ENCODE peak calls at places on chromosomes 2 and 18, in ten cellular contexts. O is cardiac fibroblast; A is activated CD8-positive, alpha-beta memory T cell treated with anti-CD3 and anti-CD28 coated beads for 1 hour; B is GF-D8; H is fibroblast of pulmonary artery; C is neuronal stem cell; J is AG04449; W is uterus; U is M059J; X is activated T-helper 2 cell treated with anti-CD3 and anti-CD28 coated beads, Interferon-gamma antibody, Interleukin-2, Interleukin-4, amounts not matched to agents 10 μg/mL and 5 μg/mL and 100 μg/mL, durations not matched to agents 14 hours and 24 hours and 36 hours. Q is an unnamed sample.

GRCh38 chr18:13447621-13448020 is 229.1 kb downstream of the LDLRAD4 start:
- DNase-seq in H (peak), U (peak), J (peak), X (no peak), B (no peak), W (no peak), C (no peak), A (no peak), O (peak), Q (no peak)

GRCh38 chr2:150477347-150477746 is 10.1 kb downstream of the RND3 start:
- DNase-seq in J (no peak), A (no peak), B (no peak), C (no peak), O (peak), U (no peak), H (no peak), X (no peak), W (no peak), Q (peak)

GRCh38 chr2:71423817-71424420 is 29.4 kb upstream of the DYSF start:
- DNase-seq in O (no peak), J (no peak), U (no peak), X (no peak), A (no peak), H (no peak), W (no peak), C (no peak), B (no peak), Q (no peak)

GRCh38 chr2:7819860-7820259 is 862.0 kb upstream of the ID2 start:
- DNase-seq in C (no peak), X (no peak), A (no peak), B (no peak), O (no peak), H (no peak), J (no peak), W (no peak), U (no peak), Q (no peak)

GRCh38 chr2:115122701-115123100 is 680.3 kb downstream of the DPP10 start:
- DNase-seq in C (no peak), J (no peak), A (no peak), H (no peak), U (no peak), B (no peak), X (no peak), O (no peak), W (no peak), Q (peak)

GRCh38 chr2:187390891-187391290 is 57.2 kb downstream of the CALCRL start:
- DNase-seq in U (peak), H (peak), W (no peak), C (no peak), X (no peak), O (peak), B (no peak), J (peak), A (no peak), Q (peak)

GRCh38 chr2:33204945-33205344 is 258.2 kb downstream of the LTBP1 start:
- DNase-seq in B (no peak), H (no peak), U (no peak), O (no peak), A (no peak), X (no peak), C (no peak), W (no peak), J (no peak), Q (no peak)

GRCh38 chr2:56580242-56580641 is 396.5 kb downstream of the CCDC85A start:
- DNase-seq in A (no peak), J (peak), B (no peak), X (no peak), H (peak), W (no peak), O (peak), C (no peak), U (peak), Q (no peak)

GRCh38 chr18:14927701-14928100 is 179.7 kb downstream of the ANKRD30B start:
- DNase-seq in O (no peak), W (no peak), H (no peak), J (no peak), B (no peak), X (no peak), U (no peak), A (no peak), C (no peak), Q (no peak)

GRCh38 chr2:170974304-170974993 is 45.4 kb downstream of the GORASP2 start:
- DNase-seq in A (no peak), U (peak), J (no peak), O (peak), C (no peak), X (no peak), H (peak), B (no peak), W (no peak), Q (peak)

GRCh38 chr2:65075605-65076344 is 19.6 kb downstream of the CEP68 start:
- DNase-seq in X (no peak), B (no peak), O (peak), C (no peak), H (peak), W (no peak), A (no peak), J (no peak), U (peak), Q (peak)

Q was measured in MCF 10A.